ENCODE peak calls at places on chromosomes 3 and 15, in four cellular contexts. R is A549, J is GM12878, I is K562. K is an unnamed sample.

GRCh38 chr15:50881121-50882048 is 27.1 kb upstream of the AP4E1 start:
- DNase-seq in R (no peak), J (peak), I (no peak), K (peak)

GRCh38 chr3:112889357-112889756 is 42.7 kb upstream of the CD200R1L start:
- DNase-seq in R (no peak), J (no peak), I (no peak), K (no peak)

GRCh38 chr15:77542491-77543001 is 90.2 kb downstream of the LINGO1 start:
- DNase-seq in R (no peak), J (no peak), I (no peak), K (no peak)

GRCh38 chr3:179852117-179852886 is 184.4 kb downstream of the PEX5L start:
- DNase-seq in R (no peak), J (no peak), I (no peak), K (peak)

GRCh38 chr15:52336530-52336929 is 40.9 kb upstream of the MYO5C start:
- DNase-seq in R (no peak), J (no peak), I (no peak), K (no peak)

GRCh38 chr3:40574661-40575060 is 49.9 kb downstream of the ZNF621 start:
- DNase-seq in R (no peak), J (no peak), I (peak), K (no peak)

GRCh38 chr3:137642305-137642704 is 121.8 kb upstream of the SOX14 start:
- DNase-seq in R (no peak), J (no peak), I (no peak), K (no peak)

GRCh38 chr3:119559441-119559963 is at the start of gene CD80:
- DNase-seq in R (peak), J (peak), I (peak), K (peak)

GRCh38 chr3:161559177-161559998 is 62.8 kb downstream of the OTOL1 start:
- DNase-seq in R (peak), J (no peak), I (peak), K (peak)

GRCh38 chr3:30720586-30721313 is 114.3 kb downstream of the TGFBR2 start:
- DNase-seq in R (peak), J (no peak), I (no peak), K (peak)

GRCh38 chr3:58388550-58389061 is 45.0 kb downstream of the PDHB start:
- DNase-seq in R (no peak), J (no peak), I (no peak), K (peak)

GRCh38 chr3:171658801-171659200 is 151.5 kb downstream of the PLD1 start:
- DNase-seq in R (no peak), J (no peak), I (no peak), K (no peak)

GRCh38 chr3:20097015-20097414 is 56.8 kb downstream of the KAT2B start:
- DNase-seq in R (no peak), J (no peak), I (no peak), K (no peak)

GRCh38 chr3:170553788-170554620 is 31.9 kb downstream of the SLC7A14 start:
- DNase-seq in R (no peak), J (no peak), I (no peak), K (no peak)

GRCh38 chr3:155154255-155154654 is 74.1 kb downstream of the MME start:
- DNase-seq in R (no peak), J (no peak), I (no peak), K (no peak)

GRCh38 chr3:3683261-3683660 is 116.0 kb upstream of the LRRN1 start:
- DNase-seq in R (no peak), J (no peak), I (no peak), K (no peak)

GRCh38 chr15:65377976-65378366 is at the start of gene IGDCC3:
- DNase-seq in R (no peak), J (no peak), I (peak), K (peak)

GRCh38 chr3:44468572-44469520 is 8.6 kb downstream of the ZNF445 start:
- DNase-seq in R (no peak), J (no peak), I (peak), K (no peak)

GRCh38 chr3:143951351-143951971 is 20.2 kb upstream of the DIPK2A start:
- DNase-seq in R (no peak), J (no peak), I (peak), K (peak)

GRCh38 chr3:111735271-111735758 is 123.8 kb upstream of the PHLDB2 start:
- DNase-seq in R (peak), J (no peak), I (no peak), K (peak)

GRCh38 chr3:66075281-66075680 is 36.6 kb upstream of the MAGI1 start:
- DNase-seq in R (no peak), J (no peak), I (no peak), K (peak)

GRCh38 chr15:64137226-64137833 is 14.2 kb upstream of the SNX22 start:
- DNase-seq in R (no peak), J (no peak), I (no peak), K (no peak)

GRCh38 chr3:123778525-123778924 is 105.6 kb downstream of the MYLK start:
- DNase-seq in R (no peak), J (no peak), I (no peak), K (no peak)

GRCh38 chr3:12992629-12993021 is 80.6 kb downstream of the IQSEC1 start:
- DNase-seq in R (no peak), J (no peak), I (no peak), K (peak)

GRCh38 chr15:44782516-44782915 is 46.2 kb downstream of the TRIM69 start:
- DNase-seq in R (no peak), J (no peak), I (no peak), K (no peak)

GRCh38 chr3:7447197-7447769 is 586.4 kb downstream of the GRM7 start:
- DNase-seq in R (no peak), J (peak), I (no peak), K (no peak)

GRCh38 chr3:194489736-194490612 is 3.2 kb upstream of the ATP13A3 start:
- DNase-seq in R (no peak), J (no peak), I (peak), K (no peak)

GRCh38 chr3:132593950-132594328 is 3.1 kb upstream of the ACKR4 start:
- DNase-seq in R (no peak), J (no peak), I (no peak), K (no peak)

GRCh38 chr15:66008920-66009572 is 139.8 kb downstream of the RAB11A start:
- DNase-seq in R (peak), J (peak), I (peak), K (no peak)

DNA sequence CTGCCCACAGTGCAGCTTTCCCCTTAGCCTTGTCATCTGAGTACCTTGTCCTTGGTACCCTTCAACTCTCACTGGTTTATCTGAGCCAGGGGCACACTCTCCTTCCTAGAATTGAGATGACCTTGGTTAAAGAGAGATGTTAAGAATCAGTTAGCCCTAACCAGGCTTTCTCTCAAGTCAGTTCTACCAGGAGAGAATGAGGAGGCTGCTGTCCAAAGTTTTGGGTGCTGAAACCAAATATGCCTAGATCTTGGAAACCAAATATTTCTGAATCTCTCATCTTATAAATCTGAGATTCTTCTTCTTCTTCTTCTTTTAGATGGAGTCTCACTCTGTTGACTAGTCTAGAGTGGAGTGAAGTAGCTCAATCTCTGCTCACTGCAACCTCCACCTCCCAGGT is 12.0 kb upstream of the CTXND1 start:
- DNase-seq in R (no peak), J (no peak), I (peak), K (no peak)
- TF ChIP-seq CHD4 in R (no peak), J (no peak), I (no peak), K (no peak)

GRCh38 chr3:197339841-197340520 is 41.6 kb upstream of the DLG1 start:
- DNase-seq in R (no peak), J (no peak), I (no peak), K (peak)

GRCh38 chr3:197337214-197337613 is 38.8 kb upstream of the DLG1 start:
- DNase-seq in R (no peak), J (no peak), I (no peak), K (no peak)

GRCh38 chr3:197337656-197338055 is 39.2 kb upstream of the DLG1 start:
- DNase-seq in R (no peak), J (no peak), I (no peak), K (no peak)

GRCh38 chr3:197340521-197340871 is 42.1 kb upstream of the DLG1 start:
- DNase-seq in R (no peak), J (no peak), I (no peak), K (no peak)

DNA sequence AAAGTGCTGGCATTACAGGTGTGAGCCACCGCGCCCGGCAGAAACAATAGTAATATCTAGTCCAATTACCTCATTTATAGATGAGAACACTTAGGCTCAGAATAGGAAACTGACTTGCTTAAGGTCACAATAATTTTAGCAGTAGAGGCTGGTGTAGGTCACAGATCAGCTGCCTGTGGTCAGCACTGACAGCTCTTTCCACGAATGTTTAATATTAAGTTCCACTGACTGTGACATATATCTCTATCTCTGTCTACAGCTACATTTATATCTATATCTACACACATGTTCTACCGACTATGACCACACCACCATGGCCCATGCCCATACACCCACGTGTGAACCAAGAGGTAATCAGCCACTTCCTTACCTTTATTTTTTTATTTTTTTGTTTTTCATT is 40.2 kb upstream of the DLG1 start:
- DNase-seq in R (no peak), J (no peak), I (no peak), K (no peak)
- TF ChIP-seq CHD4 in R (no peak), J (no peak), I (no peak), K (no peak)

DNA sequence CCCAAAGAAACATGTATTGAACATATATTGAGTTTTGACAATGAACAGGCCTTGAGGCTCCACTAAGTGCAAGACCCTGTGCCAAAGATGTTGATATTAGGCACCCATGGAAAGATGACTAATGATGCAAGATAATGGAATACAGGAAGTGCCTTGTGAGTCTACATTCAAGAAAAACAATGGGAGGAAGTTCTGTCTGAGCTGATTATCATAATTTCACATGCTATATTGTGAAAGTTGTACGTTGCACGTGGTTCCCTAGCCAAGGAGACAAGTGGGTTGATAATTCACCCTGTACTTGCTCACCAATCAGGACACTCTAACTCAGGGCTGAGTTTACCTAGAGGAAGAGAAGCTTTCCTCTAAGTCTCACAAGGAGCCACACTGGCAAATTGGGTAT is 186.9 kb upstream of the STAC start:
- DNase-seq in R (no peak), J (no peak), I (no peak), K (no peak)
- TF ChIP-seq CHD4 in R (no peak), J (no peak), I (no peak), K (no peak)

GRCh38 chr3:14487086-14487485 is 53.1 kb downstream of the GRIP2 start:
- DNase-seq in R (no peak), J (no peak), I (no peak), K (no peak)

GRCh38 chr3:14489641-14490040 is 50.5 kb downstream of the GRIP2 start:
- DNase-seq in R (no peak), J (no peak), I (no peak), K (no peak)

GRCh38 chr3:14486460-14486859 is 53.7 kb downstream of the GRIP2 start:
- DNase-seq in R (no peak), J (no peak), I (no peak), K (no peak)

GRCh38 chr3:14488286-14489036 is 51.7 kb downstream of the GRIP2 start:
- DNase-seq in R (no peak), J (no peak), I (no peak), K (no peak)

GRCh38 chr3:14487821-14488220 is 52.3 kb downstream of the GRIP2 start:
- DNase-seq in R (no peak), J (no peak), I (no peak), K (no peak)
- TF ChIP-seq CHD4 in R (no peak), J (no peak), I (no peak), K (no peak)

DNA sequence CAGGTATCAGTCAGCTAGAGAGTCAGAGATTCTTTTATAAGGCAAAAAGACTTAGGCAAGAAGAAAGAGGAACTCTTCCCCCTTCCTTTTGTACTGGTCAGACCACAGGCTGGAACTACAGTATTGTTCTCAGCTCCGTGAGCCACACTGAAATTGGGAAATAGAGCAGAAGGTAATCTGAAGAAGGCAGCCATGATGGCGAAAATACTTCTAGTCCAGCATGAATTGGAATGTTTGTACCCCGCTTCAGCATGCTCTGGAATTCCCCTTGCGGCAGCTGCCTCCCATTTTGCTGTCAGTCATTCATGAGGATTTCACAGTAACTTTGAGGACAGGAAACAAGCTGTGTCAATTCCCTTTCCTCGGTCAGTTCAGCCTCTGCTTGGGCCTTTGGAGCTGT is 96.2 kb downstream of the CORO2B start:
- DNase-seq in R (no peak), J (peak), I (no peak), K (no peak)
- TF ChIP-seq CHD4 in R (no peak), J (no peak), I (no peak), K (no peak)

GRCh38 chr15:57509965-57510364 is 81.7 kb upstream of the MYZAP start:
- DNase-seq in R (no peak), J (no peak), I (no peak), K (no peak)
- TF ChIP-seq CHD4 in R (no peak), J (no peak), I (no peak), K (no peak)

DNA sequence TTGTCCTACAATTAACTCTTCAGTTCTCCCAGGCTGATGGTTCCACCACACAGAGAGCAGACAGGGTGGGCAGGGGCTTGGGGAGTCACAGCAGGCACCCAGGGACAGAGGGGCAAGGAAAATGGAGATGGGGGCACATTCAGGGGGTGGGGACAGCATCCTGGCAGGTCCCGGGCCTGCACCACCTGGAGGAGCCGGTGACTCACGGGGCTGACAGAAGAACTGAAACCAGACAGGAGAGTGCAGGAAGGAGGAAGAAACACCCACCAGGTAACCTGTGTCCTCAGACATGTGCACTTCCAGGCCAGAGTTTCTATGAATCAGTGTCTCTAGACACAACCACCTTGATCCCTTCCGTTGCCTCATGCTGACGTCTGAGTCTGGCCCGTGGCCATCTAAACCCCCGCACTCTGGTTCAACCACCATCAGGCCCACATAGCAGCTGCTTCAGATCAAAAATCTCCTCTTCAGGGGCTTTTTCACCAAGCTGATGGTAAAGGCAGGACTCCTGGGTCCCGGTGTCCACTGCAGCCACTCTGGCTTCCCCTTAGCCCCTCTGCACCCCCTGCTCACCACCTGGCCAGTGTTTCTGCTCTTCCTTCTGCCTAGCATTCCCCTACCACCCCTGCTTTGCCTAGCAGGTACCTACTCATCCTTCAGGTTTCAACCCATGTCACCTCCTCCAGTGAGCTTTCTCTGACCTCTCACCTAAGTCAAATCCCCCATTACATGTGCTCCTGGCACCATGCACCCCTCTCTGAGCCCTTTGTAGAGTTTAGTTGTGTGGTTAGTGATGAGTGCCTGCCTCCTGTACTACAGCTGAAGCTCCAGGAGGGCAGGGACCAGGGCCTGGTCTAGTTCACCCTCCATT is 16.5 kb upstream of the CYP11A1 start:
- DNase-seq in R (no peak), J (peak), I (no peak), K (no peak)
- TF ChIP-seq CHD4 in R (no peak), J (no peak), I (no peak), K (no peak)

GRCh38 chr15:98729446-98730042 is 81.2 kb downstream of the IGF1R start:
- DNase-seq in R (no peak), J (no peak), I (no peak), K (no peak)

GRCh38 chr15:98734472-98735284 is 86.3 kb downstream of the IGF1R start:
- DNase-seq in R (no peak), J (no peak), I (no peak), K (peak)

GRCh38 chr15:98733098-98733497 is 84.8 kb downstream of the IGF1R start:
- DNase-seq in R (no peak), J (no peak), I (no peak), K (no peak)

GRCh38 chr15:98730860-98731711 is 82.7 kb downstream of the IGF1R start:
- DNase-seq in R (no peak), J (no peak), I (no peak), K (no peak)

GRCh38 chr15:98731712-98732450 is 83.5 kb downstream of the IGF1R start:
- DNase-seq in R (no peak), J (no peak), I (no peak), K (no peak)
- TF ChIP-seq CHD4 in R (no peak), J (no peak), I (no peak), K (no peak)

GRCh38 chr15:38085104-38085503 is 150.7 kb downstream of the TMCO5A start:
- DNase-seq in R (no peak), J (peak), I (no peak), K (no peak)

GRCh38 chr15:38080651-38081271 is 146.3 kb downstream of the TMCO5A start:
- DNase-seq in R (no peak), J (no peak), I (no peak), K (no peak)

GRCh38 chr15:38085931-38086562 is 151.6 kb downstream of the TMCO5A start:
- DNase-seq in R (no peak), J (peak), I (no peak), K (no peak)

GRCh38 chr15:38088971-38089370 is 154.5 kb downstream of the TMCO5A start:
- DNase-seq in R (no peak), J (no peak), I (no peak), K (no peak)

GRCh38 chr15:38084289-38084688 is 149.8 kb downstream of the TMCO5A start:
- DNase-seq in R (no peak), J (peak), I (no peak), K (no peak)
- TF ChIP-seq CHD4 in R (no peak), J (no peak), I (no peak), K (no peak)

K was measured in HepG2.